ENCODE peak calls at places on chromosomes 1 and 21, in seven cellular contexts. D is right cardiac atrium; I is AG04450; A is stimulated activated naive CD8-positive, alpha-beta T cell treated with anti-CD3 and anti-CD28 coated beads, Interleukin-15, Interleukin-2, amounts not matched to agents 100 U/mL and 50 U/mL, for 24 hours; R is uterus; F is pancreas; W is NCI-H748 treated with DMSO at 0.1 percent for 48 hours. T is an unnamed sample.

GRCh38 chr1:234968470-234968869 is 160.2 kb downstream of the TOMM20 start:
- DNase-seq in D (no peak), I (no peak), A (peak), R (no peak), F (no peak), W (no peak), T (peak)

GRCh38 chr1:160539896-160540858 is 17.1 kb upstream of the SLAMF6 start:
- DNase-seq in D (peak), I (no peak), A (peak), R (no peak), F (peak), W (no peak), T (no peak)

GRCh38 chr1:17193222-17194132 is 11.5 kb upstream of the PADI1 start:
- DNase-seq in D (no peak), I (no peak), A (no peak), R (no peak), F (no peak), W (no peak), T (peak)

GRCh38 chr1:17874665-17875064 is 119.5 kb downstream of the ACTL8 start:
- DNase-seq in D (no peak), I (peak), A (no peak), R (no peak), F (no peak), W (no peak), T (no peak)

GRCh38 chr1:99728494-99729235 is 37.8 kb downstream of the FRRS1 start:
- DNase-seq in D (no peak), I (no peak), A (no peak), R (no peak), F (no peak), W (no peak), T (no peak)

GRCh38 chr1:202302166-202302565 is 39.6 kb downstream of the UBE2T start:
- DNase-seq in D (no peak), I (no peak), A (no peak), R (no peak), F (no peak), W (no peak), T (no peak)

GRCh38 chr21:18153063-18153462 is 91.6 kb upstream of the CHODL start:
- DNase-seq in D (no peak), I (no peak), A (no peak), R (no peak), F (no peak), W (no peak), T (no peak)

GRCh38 chr1:113252166-113252565 is 138.1 kb upstream of the MAGI3 start:
- DNase-seq in D (no peak), I (no peak), A (no peak), R (no peak), F (no peak), W (no peak), T (no peak)

GRCh38 chr1:190479537-190479936 is 1.9 kb upstream of the BRINP3 start:
- DNase-seq in D (no peak), I (no peak), A (no peak), R (no peak), F (no peak), W (peak), T (no peak)

GRCh38 chr21:15309721-15310120 is 244.9 kb upstream of the NRIP1 start:
- DNase-seq in D (peak), I (no peak), A (no peak), R (no peak), F (no peak), W (no peak), T (peak)

GRCh38 chr1:204726478-204726877 is 40.9 kb upstream of the LRRN2 start:
- DNase-seq in D (no peak), I (no peak), A (no peak), R (no peak), F (peak), W (no peak), T (no peak)

GRCh38 chr1:54124472-54124871 is 28.3 kb downstream of the CDCP2 start:
- DNase-seq in D (no peak), I (no peak), A (no peak), R (no peak), F (peak), W (peak), T (no peak)

GRCh38 chr1:234918216-234918841 is 210.3 kb downstream of the TOMM20 start:
- DNase-seq in D (peak), I (no peak), A (no peak), R (no peak), F (peak), W (no peak), T (peak)

GRCh38 chr1:6259491-6260362 is 1.2 kb downstream of the GPR153 start:
- DNase-seq in D (peak), I (peak), A (peak), R (peak), F (peak), W (peak), T (peak)

GRCh38 chr1:21681426-21681825 is 12.3 kb upstream of the RAP1GAP start:
- DNase-seq in D (no peak), I (no peak), A (no peak), R (no peak), F (no peak), W (no peak), T (no peak)

GRCh38 chr21:43623588-43623987 is 35.7 kb downstream of the HSF2BP start:
- DNase-seq in D (no peak), I (no peak), A (no peak), R (no peak), F (no peak), W (no peak), T (no peak)

GRCh38 chr1:160726498-160727391 is 12.3 kb upstream of the SLAMF7 start:
- DNase-seq in D (peak), I (peak), A (peak), R (no peak), F (peak), W (peak), T (peak)

GRCh38 chr1:32754282-32755097 is 51.9 kb upstream of the SYNC start:
- DNase-seq in D (peak), I (no peak), A (peak), R (no peak), F (peak), W (peak), T (no peak)

GRCh38 chr21:41511858-41512257 is 3.9 kb upstream of the TMPRSS2 start:
- DNase-seq in D (no peak), I (no peak), A (no peak), R (no peak), F (no peak), W (no peak), T (no peak)

GRCh38 chr1:26584022-26584485 is 54.5 kb downstream of the RPS6KA1 start:
- DNase-seq in D (no peak), I (no peak), A (peak), R (no peak), F (no peak), W (no peak), T (no peak)

GRCh38 chr1:38005195-38006007 is at the start of gene FHL3:
- DNase-seq in D (peak), I (no peak), A (peak), R (peak), F (peak), W (no peak), T (no peak)

GRCh38 chr1:197126698-197127097 is 19.8 kb downstream of the ASPM start:
- DNase-seq in D (no peak), I (no peak), A (no peak), R (no peak), F (no peak), W (no peak), T (no peak)

GRCh38 chr1:46152021-46152420 is 19.6 kb upstream of the PIK3R3 start:
- DNase-seq in D (no peak), I (peak), A (no peak), R (no peak), F (no peak), W (no peak), T (no peak)

GRCh38 chr1:61993331-61993961 is 201.2 kb upstream of the L1TD1 start:
- DNase-seq in D (no peak), I (no peak), A (no peak), R (no peak), F (no peak), W (no peak), T (no peak)

GRCh38 chr1:1120866-1121563 is 5.1 kb upstream of the C1orf159 start:
- DNase-seq in D (peak), I (no peak), A (no peak), R (no peak), F (peak), W (peak), T (no peak)

T was measured in left lobe of liver.